ENCODE peak calls at places on chromosomes 6 and 20, in four cellular contexts. E is effector CD4-positive, alpha-beta T cell; C is ecto neural progenitor cell; S is H54. U is an unnamed sample.

GRCh38 chr6:465531-466348 is 74.2 kb downstream of the IRF4 start:
- DNase-seq in E (no peak), C (no peak), S (no peak), U (no peak)

GRCh38 chr6:9308284-9308683 is 872.9 kb upstream of the SLC35B3 start:
- DNase-seq in E (no peak), C (no peak), S (no peak), U (no peak)

GRCh38 chr6:11085758-11086435 is 7.7 kb upstream of the SMIM13 start:
- DNase-seq in E (no peak), C (no peak), S (peak), U (no peak)

GRCh38 chr6:45538636-45539035 is 160.9 kb upstream of the SUPT3H start:
- DNase-seq in E (no peak), C (no peak), S (no peak), U (no peak)

GRCh38 chr20:47501483-47502270 is at the start of gene NCOA3:
- DNase-seq in E (peak), C (peak), S (peak), U (peak)

GRCh38 chr6:169062272-169062671 is 191.4 kb downstream of the THBS2 start:
- DNase-seq in E (no peak), C (no peak), S (no peak), U (no peak)

GRCh38 chr6:42361036-42361435 is 90.7 kb downstream of the TRERF1 start:
- DNase-seq in E (no peak), C (no peak), S (no peak), U (no peak)

GRCh38 chr20:40938020-40938419 is 90.6 kb upstream of the TOP1 start:
- DNase-seq in E (no peak), C (no peak), S (no peak), U (no peak)

GRCh38 chr6:148818939-148819575 is 72.2 kb downstream of the UST start:
- DNase-seq in E (no peak), C (no peak), S (no peak), U (no peak)